ENCODE peak calls at places on chromosomes 12 and 14, in four cellular contexts. K, O, V and J are unnamed samples.

GRCh38 chr12:108381793-108382436 is 42.8 kb upstream of the CMKLR1 start:
- DNase-seq in V (no peak), O (peak; percentile 61), K (no peak), J (no peak)

GRCh38 chr12:128178551-128178950 is 88.4 kb upstream of the TMEM132C start:
- DNase-seq in V (peak; percentile 22), K (no peak), O (no peak), J (no peak)

GRCh38 chr12:123671876-123672275 is 963 bp downstream of the TCTN2 start:
- DNase-seq in O (no peak), V (no peak), K (no peak), J (peak; percentile 77)

GRCh38 chr12:91178139-91178561 is 4.5 kb downstream of the DCN start:
- DNase-seq in K (no peak), O (no peak), V (peak; percentile 31), J (peak; percentile 79)

GRCh38 chr12:51678086-51678724 is 87.2 kb downstream of the SCN8A start:
- DNase-seq in V (peak; percentile 33), O (peak; percentile 61), K (no peak), J (peak; percentile 62)

GRCh38 chr14:92645841-92646478 is 102.5 kb downstream of the LGMN start:
- DNase-seq in V (no peak), O (no peak), K (no peak), J (peak; percentile 84)

GRCh38 chr14:54579606-54580005 is 12.7 kb downstream of the SAMD4A start:
- DNase-seq in K (no peak), V (no peak), O (no peak), J (no peak)

GRCh38 chr12:104457746-104458644 is 1.2 kb downstream of the CHST11 start:
- DNase-seq in V (peak; percentile 36), O (no peak), K (peak; percentile 66), J (no peak)

GRCh38 chr12:116599285-116600122 is 40.3 kb downstream of the MAP1LC3B2 start:
- DNase-seq in O (peak; percentile 86), K (peak; percentile 94), V (peak; percentile 86), J (peak; percentile 83)

GRCh38 chr12:74890237-74890599 is 319.4 kb downstream of the KCNC2 start:
- DNase-seq in V (peak; percentile 41), K (no peak), O (no peak), J (peak; percentile 83)

GRCh38 chr14:22549981-22550670 is 38.9 kb downstream of the DAD1 start:
- DNase-seq in O (no peak), K (no peak), V (no peak), J (peak; percentile 81)

GRCh38 chr12:90102957-90103652 is 394.5 kb upstream of the ATP2B1 start:
- DNase-seq in V (peak; percentile 22), O (no peak), K (no peak), J (peak; percentile 40)

GRCh38 chr14:66508846-66509621 is 1.1 kb downstream of the GPHN start:
- DNase-seq in K (peak; percentile 68), V (peak; percentile 39), O (peak; percentile 31), J (peak; percentile 29)

GRCh38 chr14:44589180-44589579 is 82.1 kb upstream of the FSCB start:
- DNase-seq in O (no peak), V (no peak), K (no peak), J (no peak)

GRCh38 chr12:52006726-52007157 is at the start of gene TAMALIN:
- DNase-seq in K (peak; percentile 90), O (peak; percentile 64), V (peak; percentile 63), J (peak; percentile 53)

GRCh38 chr12:53759261-53759660 is 7.5 kb upstream of the CISTR start:
- DNase-seq in V (no peak), O (no peak), K (no peak), J (no peak)

GRCh38 chr14:100529561-100530031 is 57.6 kb downstream of the BEGAIN start:
- DNase-seq in K (peak; percentile 56), O (peak; percentile 19), V (peak; percentile 13), J (no peak)

GRCh38 chr12:61538951-61539350 is 721.3 kb upstream of the USP15 start:
- DNase-seq in O (no peak), V (no peak), K (no peak), J (no peak)

GRCh38 chr12:27781680-27782079 is 1.6 kb upstream of the MANSC4 start:
- DNase-seq in K (no peak), V (no peak), O (no peak), J (peak; percentile 27)

GRCh38 chr14:82811246-82811645 is 1277.6 kb upstream of the SEL1L start:
- DNase-seq in K (no peak), O (no peak), V (no peak), J (no peak)

GRCh38 chr14:82806016-82806415 is 1272.4 kb upstream of the SEL1L start:
- DNase-seq in V (no peak), K (no peak), O (no peak), J (no peak)

DNA sequence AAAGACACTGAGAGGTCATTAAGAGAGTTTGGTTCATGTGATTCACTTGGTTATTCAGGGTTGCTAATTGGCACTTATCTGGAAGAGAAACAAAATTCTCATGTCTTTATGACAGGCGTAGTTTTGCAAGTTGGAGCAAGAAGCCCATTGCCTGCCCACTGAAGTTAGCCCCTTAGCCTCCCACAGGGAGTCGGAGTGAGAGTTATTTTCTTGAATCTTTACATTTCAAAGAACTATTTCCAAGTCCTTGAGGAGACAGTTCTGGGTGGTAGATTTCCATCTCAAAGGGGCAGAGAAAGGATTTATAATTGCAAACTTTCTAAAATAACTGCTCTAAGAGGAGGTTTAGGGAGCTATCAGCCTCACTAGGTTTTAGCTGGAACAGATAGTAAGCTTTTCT is 1272.8 kb upstream of the SEL1L start:
- DNase-seq in V (no peak), K (no peak), O (peak; percentile 38), J (no peak)
- H3K4me1 ChIP-seq in V (no peaks in the 10 kb centered on the region), K (no peaks in the 10 kb centered on the region), O (peaks cover 2% of the 10 kb centered on the region), J (no peaks in the 10 kb centered on the region)

GRCh38 chr14:68851078-68851477 is 58.2 kb upstream of the ZFP36L1 start:
- DNase-seq in O (no peak), K (no peak), V (no peak), J (no peak)

GRCh38 chr14:68856572-68856971 is 63.7 kb upstream of the ZFP36L1 start:
- DNase-seq in V (no peak), K (no peak), O (no peak), J (no peak)

GRCh38 chr14:68854421-68854820 is 61.6 kb upstream of the ZFP36L1 start:
- DNase-seq in V (no peak), K (no peak), O (no peak), J (peak; percentile 59)

GRCh38 chr14:68857671-68858070 is 64.8 kb upstream of the ZFP36L1 start:
- DNase-seq in V (no peak), O (no peak), K (no peak), J (no peak)

DNA sequence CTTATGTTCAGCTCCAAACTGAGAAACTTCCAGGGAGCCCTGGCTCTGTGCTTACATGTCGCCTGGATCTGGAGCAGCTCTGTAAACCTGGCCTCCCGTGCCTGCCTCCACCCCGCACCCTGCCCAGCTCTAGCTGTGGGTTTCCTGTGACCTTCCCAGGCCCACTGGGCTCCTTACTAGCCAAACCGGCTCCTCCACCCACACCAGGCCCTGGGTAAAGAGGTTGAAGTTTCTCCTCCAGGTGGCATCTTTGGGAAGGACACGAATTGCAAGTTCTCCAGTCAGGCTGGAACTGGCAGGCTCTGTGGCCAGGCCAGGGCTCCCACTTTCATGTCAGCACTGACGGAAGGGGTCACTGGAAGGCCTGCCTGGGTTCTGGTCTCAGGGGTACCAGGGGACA is 60.9 kb upstream of the ZFP36L1 start:
- DNase-seq in O (no peak), K (no peak), V (no peak), J (no peak)
- TF ChIP-seq CTCF in O (no peak), K (no peak), V (no peak), J (no peak)

GRCh38 chr14:99330316-99331240 is 58.6 kb upstream of the BCL11B start:
- DNase-seq in K (peak; percentile 49), O (peak; percentile 18), V (no peak), J (no peak)
- H3K4me1 ChIP-seq in K (no peaks in the 10 kb centered on the region), O (no peaks in the 10 kb centered on the region), V (no peaks in the 10 kb centered on the region), J (no peaks in the 10 kb centered on the region)

DNA sequence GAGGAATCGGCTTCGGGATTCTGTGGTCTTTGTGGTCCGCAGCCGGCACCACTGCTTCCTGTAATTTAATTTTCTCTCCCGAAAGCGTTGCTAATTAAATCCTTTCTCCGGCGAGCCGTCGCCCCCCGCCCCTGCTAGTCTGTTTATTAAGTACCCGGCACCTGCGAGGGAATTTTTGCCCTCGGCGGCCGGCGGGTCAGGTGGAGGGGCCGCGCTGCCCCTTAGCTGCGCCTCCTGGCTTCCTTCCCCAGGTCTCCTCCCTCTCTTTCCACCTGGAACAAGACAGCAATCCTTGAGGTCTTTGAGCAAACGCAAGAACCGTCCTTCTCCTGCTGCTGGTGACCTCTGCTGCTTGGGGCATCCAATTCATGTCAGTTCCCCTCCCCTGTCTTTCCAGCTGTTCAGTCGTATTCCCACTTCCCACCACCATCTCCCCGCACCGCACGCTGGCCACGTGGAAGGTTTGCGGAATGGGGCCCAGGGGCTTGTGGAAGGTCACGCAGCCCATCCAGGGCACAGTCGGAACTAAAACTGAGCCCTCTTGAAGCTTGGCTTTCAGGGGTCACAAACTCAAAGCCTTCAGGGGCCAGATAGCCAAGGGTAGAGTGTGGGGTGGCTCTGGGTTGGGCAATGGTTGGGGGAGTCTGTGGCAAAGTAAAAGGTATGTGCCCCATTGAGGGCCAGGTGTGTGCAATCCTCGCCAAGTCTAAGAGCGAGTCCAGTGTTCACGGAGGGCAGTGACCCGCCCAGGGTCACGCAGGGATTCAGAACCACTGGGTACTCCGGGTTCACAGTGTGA is 16.1 kb downstream of the ZDHHC22 start:
- DNase-seq in O (peak; percentile 44), K (no peak), V (no peak), J (no peak)
- TF ChIP-seq CTCF in O (peak; percentile 47), K (peak; percentile 21), V (no peak), J (no peak)

DNA sequence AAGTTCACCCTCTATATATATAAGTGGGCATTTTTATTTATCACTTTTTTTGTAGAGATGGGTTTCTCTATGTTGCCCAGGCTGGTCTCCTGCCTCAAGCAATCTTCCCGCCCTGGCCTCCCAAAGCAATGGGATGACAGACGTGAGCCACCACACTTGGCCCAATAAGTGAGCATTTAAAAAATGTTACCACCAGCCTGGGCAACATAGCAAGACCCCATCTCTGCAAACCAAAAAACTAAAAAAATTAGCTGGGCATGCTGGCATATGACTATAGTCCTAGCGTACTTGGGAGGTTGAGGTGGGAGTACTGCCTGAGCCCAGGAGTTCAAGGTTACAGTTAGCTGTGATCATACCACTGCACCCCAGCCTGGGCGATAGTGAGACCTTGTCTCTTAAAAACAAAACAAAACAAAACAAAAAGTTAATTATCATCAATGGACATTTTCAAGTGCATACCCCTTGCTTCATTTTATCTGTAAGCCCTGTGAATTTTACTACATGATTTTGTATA is 23.7 kb downstream of the UBE2N start:
- DNase-seq in O (no peak), V (no peak), K (no peak), J (no peak)
- H3K4me1 ChIP-seq in O (peaks cover 2% of the 10 kb centered on the region), V (peaks cover 11% of the 10 kb centered on the region), K (peaks cover 21% of the 10 kb centered on the region), J (peaks cover 12% of the 10 kb centered on the region)

GRCh38 chr14:50364792-50365191 is 31.9 kb downstream of the CDKL1 start:
- DNase-seq in K (no peak), O (no peak), V (no peak), J (no peak)
- TF ChIP-seq CTCF in K (no peak), O (no peak), V (no peak), J (no peak)

GRCh38 chr12:106767954-106768501 is 6.5 kb upstream of the RIC8B start:
- DNase-seq in K (no peak), V (peak; percentile 54), O (peak; percentile 67), J (peak; percentile 39)

GRCh38 chr12:106767206-106767605 is 7.3 kb upstream of the RIC8B start:
- DNase-seq in K (no peak), V (no peak), O (no peak), J (no peak)

GRCh38 chr12:106771425-106771824 is 3.1 kb upstream of the RIC8B start:
- DNase-seq in O (no peak), V (no peak), K (no peak), J (no peak)

GRCh38 chr12:106769546-106769945 is 4.9 kb upstream of the RIC8B start:
- DNase-seq in O (no peak), K (no peak), V (no peak), J (peak; percentile 35)

GRCh38 chr12:106769078-106769477 is 5.4 kb upstream of the RIC8B start:
- DNase-seq in V (no peak), K (no peak), O (peak; percentile 53), J (peak; percentile 89)
- H3K4me1 ChIP-seq in V (peaks cover 18% of the 10 kb centered on the region), K (no peaks in the 10 kb centered on the region), O (peaks cover 12% of the 10 kb centered on the region), J (no peaks in the 10 kb centered on the region)